ENCODE peak calls at places on chromosomes 3 and 15, in five cellular contexts. N, F, A, M and W are unnamed samples.
A peak's percentile ranks its signal among the peaks of the same experiment; 100 is the strongest.

GRCh38 chr3:11641683-11642407 is 1.9 kb downstream of the VGLL4 start:
- DNase-seq in M (no peak), A (no peak), N (no peak), F (no peak), W (no peak)

GRCh38 chr15:95872366-95872771 is 458.1 kb upstream of the NR2F2 start:
- DNase-seq in M (no peak), N (no peak), F (no peak), A (no peak), W (no peak)

GRCh38 chr3:156551746-156552145 is 3.2 kb downstream of the SSR3 start:
- DNase-seq in F (no peak), M (no peak), N (no peak), A (no peak), W (no peak)

GRCh38 chr15:69535101-69535638 is 82.6 kb downstream of the RPLP1 start:
- DNase-seq in M (no peak), A (no peak), F (no peak), N (no peak), W (no peak)

GRCh38 chr3:2697589-2697988 is 412.6 kb downstream of the IL5RA start:
- DNase-seq in F (no peak), N (no peak), A (no peak), M (no peak), W (no peak)

GRCh38 chr15:85141601-85142185 is 160.0 kb downstream of the PDE8A start:
- DNase-seq in N (no peak), M (peak; percentile 56), A (no peak), F (no peak), W (no peak)

GRCh38 chr15:47551079-47551478 is 166.2 kb upstream of the SEMA6D start:
- DNase-seq in F (peak; percentile 62), M (no peak), A (no peak), N (no peak), W (no peak)

GRCh38 chr3:82509951-82510603 is 748.6 kb upstream of the GBE1 start:
- DNase-seq in M (no peak), A (no peak), N (no peak), F (no peak), W (no peak)

GRCh38 chr3:9091811-9092210 is 128.5 kb upstream of the RAD18 start:
- DNase-seq in N (no peak), A (no peak), M (no peak), F (no peak), W (no peak)

GRCh38 chr3:26365706-26366105 is 256.9 kb upstream of the LRRC3B start:
- DNase-seq in F (no peak), M (no peak), A (no peak), N (no peak), W (no peak)
- H3K4me3 ChIP-seq in F (no peak overlapping the region), M (no peak overlapping the region), A (no peak overlapping the region), N (no peak overlapping the region), W (no peak overlapping the region)

DNA sequence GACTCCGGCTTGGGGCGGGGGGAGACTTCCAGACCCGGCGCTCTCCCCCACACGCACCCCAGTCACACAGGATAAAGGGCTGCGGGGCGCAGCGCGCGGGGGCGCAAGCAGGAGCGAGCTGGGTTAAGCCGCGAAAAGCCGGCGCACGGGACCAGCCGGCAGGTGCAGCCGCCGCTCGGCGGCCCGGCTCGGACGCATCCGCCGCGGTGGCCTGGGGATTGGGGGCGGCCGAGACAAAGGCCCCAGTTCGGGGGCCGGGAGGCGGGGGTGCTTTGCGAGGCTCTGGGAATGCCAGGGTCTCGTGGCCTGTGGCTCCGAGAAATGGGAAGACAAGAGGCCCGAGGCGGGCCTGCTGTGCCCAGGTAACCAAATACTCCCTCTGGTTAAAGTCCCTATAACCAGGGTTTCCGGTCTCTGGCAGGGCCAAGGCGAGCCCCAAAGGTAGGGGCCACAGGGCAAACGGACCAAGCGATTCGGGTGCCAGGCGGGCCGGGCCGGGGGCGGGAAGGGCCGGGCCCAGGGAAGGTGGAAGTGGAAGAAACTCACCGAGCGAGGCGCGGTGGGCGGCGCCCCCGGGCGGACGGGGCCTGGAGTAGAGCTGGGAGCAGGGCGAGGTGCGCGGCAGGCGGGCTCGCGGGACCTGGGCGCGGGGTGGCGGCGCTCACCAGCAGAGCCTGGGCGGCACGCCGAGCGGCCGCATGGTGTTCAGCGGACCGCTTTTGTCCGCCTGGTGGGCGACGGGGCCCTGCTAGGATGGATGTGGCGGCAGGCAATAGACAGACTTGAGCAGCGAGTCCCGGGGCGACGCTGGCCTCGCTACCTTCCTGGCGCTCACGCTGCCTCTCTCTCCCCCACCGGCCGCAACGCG is at the start of gene GATA2:
- DNase-seq in F (peak; percentile 59), A (no peak), N (no peak), M (no peak), W (no peak)
- H3K4me3 ChIP-seq in F (no peak within 1 kb of the TSS), A (peak within 1 kb of the TSS; percentile 85), N (no peak within 1 kb of the TSS), M (peak within 1 kb of the TSS; percentile 94), W (no peak within 1 kb of the TSS)

DNA sequence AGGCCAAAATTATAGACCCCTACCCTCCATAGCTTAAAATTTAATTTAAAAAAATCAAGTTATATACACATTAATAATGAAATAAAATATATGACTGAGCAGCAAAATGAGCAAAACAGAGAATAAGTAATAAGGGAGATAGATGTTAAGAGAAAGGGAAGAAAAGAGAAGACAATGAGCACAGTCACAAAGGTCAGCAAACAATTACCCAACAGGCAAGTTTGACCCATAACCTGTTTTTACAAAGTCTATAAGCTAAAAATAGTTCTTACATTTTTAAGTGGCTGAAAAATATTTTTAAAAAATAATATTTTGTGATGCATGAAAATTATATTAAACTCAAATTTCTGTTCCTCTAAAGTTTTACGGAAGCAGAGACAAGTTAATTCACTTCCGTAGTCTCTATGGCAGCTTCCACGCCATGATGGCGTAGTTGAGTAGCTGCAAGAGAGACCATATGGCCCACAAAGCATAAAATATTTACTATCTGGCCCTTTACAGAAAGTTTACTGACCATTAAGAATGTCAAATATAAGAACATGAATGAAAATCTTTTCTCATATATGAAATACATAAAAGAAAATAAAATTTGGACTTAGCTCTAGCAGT is 47.5 kb downstream of the ACAP2 start:
- DNase-seq in A (no peak), F (no peak), M (no peak), N (no peak), W (no peak)
- H3K4me3 ChIP-seq in A (no peak overlapping the region), F (no peak overlapping the region), M (no peak overlapping the region), N (no peak overlapping the region), W (no peak overlapping the region)

DNA sequence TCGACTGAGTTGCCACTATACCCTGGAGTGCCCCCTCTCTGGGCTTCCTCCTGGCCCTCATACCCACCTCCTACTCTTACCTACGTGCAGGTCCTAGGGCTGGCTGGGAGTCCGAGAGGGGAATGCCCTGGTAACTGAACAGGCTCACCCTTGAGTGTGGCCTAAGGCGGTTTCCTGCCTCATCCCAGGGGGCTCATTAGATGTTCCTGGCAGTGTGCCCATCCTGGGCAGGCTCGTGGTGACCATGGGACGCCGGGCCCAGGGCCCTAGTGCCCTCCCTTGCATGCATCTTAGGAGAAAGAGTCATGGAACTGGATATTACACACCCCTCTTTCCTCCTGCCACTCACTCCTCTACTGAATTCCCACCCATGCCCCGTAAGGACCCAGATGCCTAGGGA is 2.8 kb downstream of the SEMA4B start:
- DNase-seq in M (no peak), F (no peak), A (no peak), N (no peak), W (no peak)
- H3K4me3 ChIP-seq in M (no peak overlapping the region), F (no peak overlapping the region), A (no peak overlapping the region), N (no peak overlapping the region), W (no peak overlapping the region)

GRCh38 chr3:62446337-62446940 is 73.1 kb upstream of the FEZF2 start:
- DNase-seq in M (no peak), N (no peak), A (no peak), F (no peak), W (no peak)

GRCh38 chr3:62439978-62440377 is 66.6 kb upstream of the FEZF2 start:
- DNase-seq in N (no peak), A (no peak), M (no peak), F (no peak), W (no peak)

GRCh38 chr3:62439176-62439813 is 65.9 kb upstream of the FEZF2 start:
- DNase-seq in M (no peak), A (no peak), F (no peak), N (no peak), W (no peak)

GRCh38 chr3:62445267-62445666 is 71.9 kb upstream of the FEZF2 start:
- DNase-seq in M (no peak), N (no peak), F (no peak), A (no peak), W (no peak)
- H3K4me3 ChIP-seq in M (no peak overlapping the region), N (no peak overlapping the region), F (no peak overlapping the region), A (no peak overlapping the region), W (no peak overlapping the region)

GRCh38 chr3:40766396-40766795 is 241.6 kb downstream of the ZNF621 start:
- DNase-seq in N (no peak), F (no peak), M (no peak), A (no peak), W (no peak)

GRCh38 chr3:40763812-40764211 is 239.1 kb downstream of the ZNF621 start:
- DNase-seq in F (no peak), A (no peak), M (no peak), N (peak; percentile 6), W (no peak)

GRCh38 chr3:40765884-40766283 is 241.1 kb downstream of the ZNF621 start:
- DNase-seq in A (peak; percentile 16), N (no peak), M (no peak), F (no peak), W (no peak)

GRCh38 chr3:40768536-40768935 is 243.8 kb downstream of the ZNF621 start:
- DNase-seq in F (no peak), M (no peak), A (no peak), N (peak; percentile 12), W (no peak)

DNA sequence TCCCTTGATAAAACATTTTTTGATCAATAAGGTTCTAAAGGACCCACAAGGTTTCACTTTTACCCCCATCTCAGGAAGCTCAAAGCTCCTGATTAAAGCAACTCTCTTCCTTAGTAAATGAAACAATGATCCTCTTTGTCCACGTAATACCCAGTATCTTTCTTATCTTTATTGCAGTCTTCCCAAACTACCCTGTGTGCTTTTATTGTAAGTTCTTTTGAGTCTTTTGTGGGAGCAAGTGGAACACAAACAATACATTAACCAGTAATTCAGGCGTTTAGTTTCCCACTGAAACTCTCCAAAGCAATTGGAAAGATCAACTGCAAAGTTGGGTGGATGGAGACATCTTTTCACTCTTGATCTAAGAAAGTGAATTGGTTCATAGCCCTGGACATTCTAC is 240.0 kb downstream of the ZNF621 start:
- DNase-seq in F (no peak), M (no peak), A (no peak), N (no peak), W (no peak)
- H3K4me3 ChIP-seq in F (no peak overlapping the region), M (no peak overlapping the region), A (no peak overlapping the region), N (no peak overlapping the region), W (no peak overlapping the region)

GRCh38 chr3:48927928-48928327 is 9.3 kb downstream of the ARIH2 start:
- DNase-seq in A (no peak), M (no peak), N (no peak), F (no peak), W (no peak)

GRCh38 chr3:48929358-48930035 is 10.9 kb downstream of the ARIH2 start:
- DNase-seq in F (no peak), A (no peak), N (no peak), M (no peak), W (no peak)

GRCh38 chr3:48926425-48927392 is 8.1 kb downstream of the ARIH2 start:
- DNase-seq in N (no peak), A (no peak), M (no peak), F (no peak), W (no peak)

GRCh38 chr3:48930590-48930989 is 11.9 kb downstream of the ARIH2 start:
- DNase-seq in M (no peak), A (no peak), N (no peak), F (no peak), W (no peak)

GRCh38 chr3:48928679-48929078 is 10.0 kb downstream of the ARIH2 start:
- DNase-seq in N (no peak), A (no peak), F (no peak), M (no peak), W (no peak)
- H3K4me3 ChIP-seq in N (no peak overlapping the region), A (peak overlapping the region; percentile 23), F (no peak overlapping the region), M (no peak overlapping the region), W (no peak overlapping the region)

GRCh38 chr15:101615986-101616848 is 36.0 kb downstream of the TM2D3 start:
- DNase-seq in N (peak; percentile 57), M (peak; percentile 31), A (peak; percentile 58), F (peak; percentile 35), W (peak; percentile 77)
- H3K4me3 ChIP-seq in N (peak overlapping the region; percentile 28), M (no peak overlapping the region), A (no peak overlapping the region), F (no peak overlapping the region), W (no peak overlapping the region)